ENCODE peak calls at places on chromosomes 4 and X, in seven cellular contexts. One of them, this sample, is unnamed.

GRCh38 chr4:55534306-55534705 is 12.4 kb downstream of the CLOCK start:
- DNase-seq in fibroblast of mammary gland: no peak
- DNase-seq in BJ: no peak
- DNase-seq in CD8-positive, alpha-beta T cell: no peak
- DNase-seq in SK-N-SH: no peak
- DNase-seq in WTC11: no peak
- DNase-seq in uterus: no peak
- DNase-seq in this sample: no peak

GRCh38 chr4:108398326-108398725 is 222.1 kb upstream of the RPL34 start:
- DNase-seq in fibroblast of mammary gland: no peak
- DNase-seq in BJ: no peak
- DNase-seq in CD8-positive, alpha-beta T cell: no peak
- DNase-seq in SK-N-SH: no peak
- DNase-seq in WTC11: no peak
- DNase-seq in uterus: no peak
- DNase-seq in this sample: no peak

GRCh38 chr4:40121515-40121914 is 64.9 kb downstream of the N4BP2 start:
- DNase-seq in fibroblast of mammary gland: peak
- DNase-seq in BJ: peak
- DNase-seq in CD8-positive, alpha-beta T cell: no peak
- DNase-seq in SK-N-SH: no peak
- DNase-seq in WTC11: no peak
- DNase-seq in uterus: no peak
- DNase-seq in this sample: no peak

GRCh38 chrX:5650904-5651303 is 577.8 kb downstream of the NLGN4X start:
- DNase-seq in fibroblast of mammary gland: no peak
- DNase-seq in BJ: no peak
- DNase-seq in CD8-positive, alpha-beta T cell: no peak
- DNase-seq in SK-N-SH: no peak
- DNase-seq in WTC11: no peak
- DNase-seq in uterus: no peak
- DNase-seq in this sample: no peak

GRCh38 chrX:154013614-154014360 is 5.9 kb downstream of the IRAK1 start:
- DNase-seq in fibroblast of mammary gland: peak
- DNase-seq in BJ: no peak
- DNase-seq in CD8-positive, alpha-beta T cell: peak
- DNase-seq in SK-N-SH: peak
- DNase-seq in WTC11: peak
- DNase-seq in uterus: peak
- DNase-seq in this sample: no peak

GRCh38 chr4:146932111-146932510 is 13.6 kb downstream of the TTC29 start:
- DNase-seq in fibroblast of mammary gland: peak
- DNase-seq in BJ: no peak
- DNase-seq in CD8-positive, alpha-beta T cell: no peak
- DNase-seq in SK-N-SH: no peak
- DNase-seq in WTC11: no peak
- DNase-seq in uterus: no peak
- DNase-seq in this sample: no peak

GRCh38 chr4:3468804-3469203 is 5.7 kb downstream of the DOK7 start:
- DNase-seq in fibroblast of mammary gland: no peak
- DNase-seq in BJ: no peak
- DNase-seq in CD8-positive, alpha-beta T cell: no peak
- DNase-seq in SK-N-SH: no peak
- DNase-seq in WTC11: no peak
- DNase-seq in uterus: no peak
- DNase-seq in this sample: no peak

GRCh38 chrX:68409154-68409553 is 24.1 kb downstream of the OPHN1 start:
- DNase-seq in fibroblast of mammary gland: no peak
- DNase-seq in BJ: no peak
- DNase-seq in CD8-positive, alpha-beta T cell: no peak
- DNase-seq in SK-N-SH: no peak
- DNase-seq in WTC11: no peak
- DNase-seq in uterus: no peak
- DNase-seq in this sample: no peak

GRCh38 chr4:73707918-73708577 is 32.3 kb upstream of the CXCL8 start:
- DNase-seq in fibroblast of mammary gland: peak
- DNase-seq in BJ: peak
- DNase-seq in CD8-positive, alpha-beta T cell: no peak
- DNase-seq in SK-N-SH: no peak
- DNase-seq in WTC11: no peak
- DNase-seq in uterus: peak
- DNase-seq in this sample: no peak

GRCh38 chr4:1981251-1982055 is 27.3 kb downstream of the NELFA start:
- DNase-seq in fibroblast of mammary gland: peak
- DNase-seq in BJ: no peak
- DNase-seq in CD8-positive, alpha-beta T cell: no peak
- DNase-seq in SK-N-SH: peak
- DNase-seq in WTC11: peak
- DNase-seq in uterus: no peak
- DNase-seq in this sample: peak

GRCh38 chr4:23144707-23145106 is 452.0 kb downstream of the GBA3 start:
- DNase-seq in fibroblast of mammary gland: no peak
- DNase-seq in BJ: no peak
- DNase-seq in CD8-positive, alpha-beta T cell: no peak
- DNase-seq in SK-N-SH: no peak
- DNase-seq in WTC11: no peak
- DNase-seq in uterus: no peak
- DNase-seq in this sample: no peak

GRCh38 chr4:152687974-152688599 is 8.3 kb upstream of the TMEM154 start:
- DNase-seq in fibroblast of mammary gland: no peak
- DNase-seq in BJ: no peak
- DNase-seq in CD8-positive, alpha-beta T cell: no peak
- DNase-seq in SK-N-SH: no peak
- DNase-seq in WTC11: no peak
- DNase-seq in uterus: no peak
- DNase-seq in this sample: no peak

GRCh38 chrX:73850124-73851013 is 287.4 kb downstream of the CHIC1 start:
- DNase-seq in fibroblast of mammary gland: peak
- DNase-seq in BJ: no peak
- DNase-seq in CD8-positive, alpha-beta T cell: no peak
- DNase-seq in SK-N-SH: peak
- DNase-seq in WTC11: peak
- DNase-seq in uterus: peak
- DNase-seq in this sample: no peak

GRCh38 chr4:3830774-3831528 is 64.8 kb downstream of the ADRA2C start:
- DNase-seq in fibroblast of mammary gland: no peak
- DNase-seq in BJ: no peak
- DNase-seq in CD8-positive, alpha-beta T cell: no peak
- DNase-seq in SK-N-SH: no peak
- DNase-seq in WTC11: no peak
- DNase-seq in uterus: no peak
- DNase-seq in this sample: no peak

GRCh38 chr4:76430519-76431388 is 4.3 kb upstream of the SHROOM3 start:
- DNase-seq in fibroblast of mammary gland: peak
- DNase-seq in BJ: peak
- DNase-seq in CD8-positive, alpha-beta T cell: no peak
- DNase-seq in SK-N-SH: peak
- DNase-seq in WTC11: no peak
- DNase-seq in uterus: no peak
- DNase-seq in this sample: no peak

GRCh38 chrX:120429776-120430535 is 39.1 kb downstream of the LAMP2 start:
- DNase-seq in fibroblast of mammary gland: no peak
- DNase-seq in BJ: no peak
- DNase-seq in CD8-positive, alpha-beta T cell: no peak
- DNase-seq in SK-N-SH: no peak
- DNase-seq in WTC11: no peak
- DNase-seq in uterus: no peak
- DNase-seq in this sample: no peak

GRCh38 chr4:174244441-174244840 is 39.0 kb downstream of the FBXO8 start:
- DNase-seq in fibroblast of mammary gland: no peak
- DNase-seq in BJ: no peak
- DNase-seq in CD8-positive, alpha-beta T cell: no peak
- DNase-seq in SK-N-SH: no peak
- DNase-seq in WTC11: no peak
- DNase-seq in uterus: no peak
- DNase-seq in this sample: no peak

GRCh38 chr4:61301285-61301684 is 101.2 kb downstream of the ADGRL3 start:
- DNase-seq in fibroblast of mammary gland: no peak
- DNase-seq in BJ: no peak
- DNase-seq in CD8-positive, alpha-beta T cell: no peak
- DNase-seq in SK-N-SH: no peak
- DNase-seq in WTC11: no peak
- DNase-seq in uterus: no peak
- DNase-seq in this sample: no peak

GRCh38 chrX:71996826-71997225 is 86.2 kb downstream of the NHSL2 start:
- DNase-seq in fibroblast of mammary gland: peak
- DNase-seq in BJ: peak
- DNase-seq in CD8-positive, alpha-beta T cell: no peak
- DNase-seq in SK-N-SH: no peak
- DNase-seq in WTC11: peak
- DNase-seq in uterus: peak
- DNase-seq in this sample: no peak

GRCh38 chr4:171561419-171561818 is 251.8 kb upstream of the GALNTL6 start:
- DNase-seq in fibroblast of mammary gland: no peak
- DNase-seq in BJ: no peak
- DNase-seq in CD8-positive, alpha-beta T cell: no peak
- DNase-seq in SK-N-SH: no peak
- DNase-seq in WTC11: no peak
- DNase-seq in uterus: no peak
- DNase-seq in this sample: no peak

GRCh38 chr4:152956650-152957436 is 20.7 kb downstream of the FHDC1 start:
- DNase-seq in fibroblast of mammary gland: no peak
- DNase-seq in BJ: no peak
- DNase-seq in CD8-positive, alpha-beta T cell: no peak
- DNase-seq in SK-N-SH: no peak
- DNase-seq in WTC11: no peak
- DNase-seq in uterus: no peak
- DNase-seq in this sample: no peak

GRCh38 chr4:79650794-79651431 is 242.9 kb upstream of the GK2 start:
- DNase-seq in fibroblast of mammary gland: peak
- DNase-seq in BJ: no peak
- DNase-seq in CD8-positive, alpha-beta T cell: no peak
- DNase-seq in SK-N-SH: no peak
- DNase-seq in WTC11: no peak
- DNase-seq in uterus: no peak
- DNase-seq in this sample: no peak

GRCh38 chr4:127141857-127142256 is 490.9 kb upstream of the INTU start:
- DNase-seq in fibroblast of mammary gland: peak
- DNase-seq in BJ: peak
- DNase-seq in CD8-positive, alpha-beta T cell: no peak
- DNase-seq in SK-N-SH: no peak
- DNase-seq in WTC11: no peak
- DNase-seq in uterus: no peak
- DNase-seq in this sample: no peak

GRCh38 chr4:52951016-52951415 is 88.9 kb downstream of the RASL11B start:
- DNase-seq in fibroblast of mammary gland: no peak
- DNase-seq in BJ: no peak
- DNase-seq in CD8-positive, alpha-beta T cell: no peak
- DNase-seq in SK-N-SH: no peak
- DNase-seq in WTC11: no peak
- DNase-seq in uterus: no peak
- DNase-seq in this sample: no peak

DNA sequence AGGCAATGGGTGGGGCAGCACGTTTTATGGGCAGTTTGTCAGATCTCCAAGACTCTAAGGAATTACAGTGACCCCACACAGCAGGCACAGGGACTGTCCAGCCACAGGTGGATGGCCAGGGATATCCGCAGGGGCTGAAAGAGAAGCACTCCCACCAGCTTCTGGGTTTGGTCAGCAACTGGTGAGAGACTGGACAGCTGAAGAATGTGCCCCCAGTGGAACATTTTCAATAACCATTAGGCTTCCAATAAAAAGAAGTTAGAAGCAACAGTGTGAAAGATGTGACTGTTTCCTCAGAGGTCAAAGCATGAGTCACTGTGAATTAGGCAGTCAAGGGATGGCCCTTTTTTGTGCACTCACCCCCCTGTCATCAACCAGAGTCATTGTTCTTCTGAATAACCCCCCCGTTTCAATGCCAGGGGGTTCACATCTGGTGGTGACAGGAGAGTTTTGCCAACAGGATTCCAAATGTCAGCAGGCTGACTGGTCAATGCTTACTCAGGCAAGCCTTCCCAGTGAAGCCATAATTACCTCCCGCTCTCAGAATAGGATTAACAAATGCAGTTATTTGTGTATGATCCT is 74.5 kb upstream of the SH3RF1 start:
- DNase-seq in fibroblast of mammary gland: peak
- DNase-seq in BJ: no peak
- DNase-seq in CD8-positive, alpha-beta T cell: no peak
- DNase-seq in SK-N-SH: peak
- DNase-seq in WTC11: no peak
- DNase-seq in uterus: no peak
- DNase-seq in this sample: no peak
- TF ChIP-seq CTCF in fibroblast of mammary gland: no peak
- TF ChIP-seq CTCF in BJ: no peak
- TF ChIP-seq CTCF in CD8-positive, alpha-beta T cell: no peak
- TF ChIP-seq CTCF in SK-N-SH: no peak
- TF ChIP-seq CTCF in WTC11: no peak
- TF ChIP-seq CTCF in uterus: no peak
- TF ChIP-seq CTCF in this sample: no peak

GRCh38 chrX:67159437-67159836 is 384.4 kb upstream of the AR start:
- DNase-seq in fibroblast of mammary gland: no peak
- DNase-seq in BJ: no peak
- DNase-seq in CD8-positive, alpha-beta T cell: no peak
- DNase-seq in SK-N-SH: no peak
- DNase-seq in WTC11: no peak
- DNase-seq in uterus: no peak
- DNase-seq in this sample: no peak
- TF ChIP-seq CTCF in fibroblast of mammary gland: no peak
- TF ChIP-seq CTCF in BJ: no peak
- TF ChIP-seq CTCF in CD8-positive, alpha-beta T cell: no peak
- TF ChIP-seq CTCF in SK-N-SH: no peak
- TF ChIP-seq CTCF in WTC11: no peak
- TF ChIP-seq CTCF in uterus: no peak
- TF ChIP-seq CTCF in this sample: no peak

DNA sequence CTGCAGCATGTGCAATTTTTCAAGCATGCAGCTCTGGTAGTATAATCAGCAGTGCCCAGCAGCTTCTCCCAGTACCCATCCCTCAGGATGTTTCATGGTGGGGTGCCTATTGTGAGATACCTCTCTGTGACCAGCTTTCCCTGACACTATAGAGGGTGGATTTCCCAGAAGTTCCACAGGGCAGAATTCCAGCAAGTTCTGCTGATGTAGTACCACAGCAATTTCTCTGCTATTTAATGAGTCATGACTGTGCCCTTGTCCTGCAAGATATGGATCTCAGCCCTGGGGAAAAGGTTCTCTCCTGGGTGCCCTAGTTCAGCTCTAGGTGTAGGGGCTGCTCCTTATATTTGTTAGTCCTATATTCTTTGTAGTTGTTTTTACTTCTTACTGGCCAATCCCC is 174.8 kb downstream of the ENOX2 start:
- DNase-seq in fibroblast of mammary gland: peak
- DNase-seq in BJ: no peak
- DNase-seq in CD8-positive, alpha-beta T cell: no peak
- DNase-seq in SK-N-SH: no peak
- DNase-seq in WTC11: no peak
- DNase-seq in uterus: no peak
- DNase-seq in this sample: no peak
- TF ChIP-seq CTCF in fibroblast of mammary gland: no peak
- TF ChIP-seq CTCF in BJ: no peak
- TF ChIP-seq CTCF in CD8-positive, alpha-beta T cell: no peak
- TF ChIP-seq CTCF in SK-N-SH: no peak
- TF ChIP-seq CTCF in WTC11: no peak
- TF ChIP-seq CTCF in uterus: no peak
- TF ChIP-seq CTCF in this sample: no peak

DNA sequence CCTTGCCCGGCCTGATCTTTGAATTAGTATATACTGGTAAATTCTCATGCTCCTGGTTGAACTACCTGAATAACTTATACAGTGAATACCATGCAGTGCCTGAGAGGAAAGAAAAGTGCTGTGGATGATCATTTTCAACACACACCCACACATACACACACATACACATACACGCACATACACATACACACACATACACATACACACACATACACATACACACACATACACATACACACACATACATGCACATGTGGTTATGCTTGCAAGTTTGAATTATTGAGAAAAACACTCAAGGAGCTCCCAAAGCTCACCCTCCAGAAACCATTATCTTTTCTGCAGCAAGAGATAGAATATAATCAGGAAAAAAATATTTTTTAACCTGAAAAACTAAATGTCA is 366.9 kb upstream of the RASGEF1B start:
- DNase-seq in fibroblast of mammary gland: no peak
- DNase-seq in BJ: no peak
- DNase-seq in CD8-positive, alpha-beta T cell: no peak
- DNase-seq in SK-N-SH: no peak
- DNase-seq in WTC11: no peak
- DNase-seq in uterus: no peak
- DNase-seq in this sample: no peak
- TF ChIP-seq CTCF in fibroblast of mammary gland: no peak
- TF ChIP-seq CTCF in BJ: no peak
- TF ChIP-seq CTCF in CD8-positive, alpha-beta T cell: no peak
- TF ChIP-seq CTCF in SK-N-SH: no peak
- TF ChIP-seq CTCF in WTC11: no peak
- TF ChIP-seq CTCF in uterus: no peak
- TF ChIP-seq CTCF in this sample: no peak